ENCODE peak calls at places on chromosomes 7 and 10, in ten cellular contexts. A is sigmoid colon; H is RPMI8226; O is astrocyte of the spinal cord; S is T-helper 17 cell; Z is B cell; C is occipital lobe; Q is CD8-positive, alpha-beta memory T cell; X is OCI-LY7; P is GM06990. K is an unnamed sample.
A peak's percentile ranks its signal among the peaks of the same experiment; 100 is the strongest.

GRCh38 chr10:67521546-67521945 is 174.4 kb downstream of the CTNNA3 start:
- DNase-seq in Z (no peak), X (no peak), H (no peak), Q (no peak), A (no peak), S (no peak), C (no peak), P (no peak), O (no peak), K (no peak)

GRCh38 chr10:81026597-81026996 is 488.9 kb downstream of the SH2D4B start:
- DNase-seq in C (no peak), Z (no peak), P (no peak), H (no peak), O (peak; percentile 22), X (no peak), S (no peak), Q (no peak), A (no peak), K (no peak)

GRCh38 chr7:150751702-150752101 is 14.5 kb downstream of the GIMAP5 start:
- DNase-seq in Z (no peak), A (no peak), X (no peak), S (no peak), Q (no peak), H (no peak), C (no peak), P (no peak), O (no peak), K (no peak)

GRCh38 chr10:62732841-62733653 is 71.5 kb upstream of the ADO start:
- DNase-seq in H (no peak), P (peak; percentile 77), A (no peak), Q (peak; percentile 71), X (peak; percentile 21), C (no peak), S (peak; percentile 42), O (peak; percentile 61), Z (peak; percentile 75), K (no peak)

GRCh38 chr7:120441850-120442249 is 168.9 kb downstream of the KCND2 start:
- DNase-seq in X (no peak), P (peak; percentile 39), A (no peak), Z (no peak), Q (no peak), S (no peak), H (no peak), C (no peak), O (no peak), K (no peak)

GRCh38 chr7:22356010-22356854 is 722 bp downstream of the RAPGEF5 start:
- DNase-seq in A (no peak), O (no peak), H (peak; percentile 65), Z (no peak), C (no peak), S (no peak), X (peak; percentile 68), Q (no peak), P (peak; percentile 61), K (peak; percentile 19)

GRCh38 chr7:16114071-16114470 is 307.3 kb downstream of the CRPPA start:
- DNase-seq in S (no peak), C (no peak), Q (no peak), A (no peak), Z (no peak), O (no peak), P (no peak), X (peak; percentile 2), H (peak; percentile 59), K (no peak)

GRCh38 chr7:22093003-22093402 is 147.3 kb upstream of the CDCA7L start:
- DNase-seq in P (no peak), O (no peak), Q (no peak), H (no peak), Z (no peak), A (no peak), C (no peak), X (no peak), S (no peak), K (no peak)

GRCh38 chr7:84612976-84613375 is 418.4 kb upstream of the SEMA3A start:
- DNase-seq in O (no peak), X (no peak), Z (no peak), Q (no peak), A (no peak), P (no peak), H (no peak), C (no peak), S (no peak), K (no peak)

GRCh38 chr7:151694441-151694827 is 174.7 kb upstream of the RHEB start:
- DNase-seq in P (no peak), C (no peak), Z (no peak), S (no peak), H (no peak), Q (no peak), A (no peak), O (no peak), X (no peak), K (no peak)

GRCh38 chr7:103668538-103668937 is 222.5 kb upstream of the SLC26A5 start:
- DNase-seq in C (no peak), S (no peak), X (no peak), Z (no peak), H (no peak), O (no peak), Q (no peak), P (no peak), A (no peak), K (no peak)

GRCh38 chr7:117937726-117938483 is 64.7 kb upstream of the CTTNBP2 start:
- DNase-seq in Z (no peak), A (no peak), S (no peak), O (no peak), Q (no peak), H (no peak), P (no peak), X (no peak), C (no peak), K (no peak)

GRCh38 chr10:90378524-90379076 is 479.2 kb downstream of the HTR7 start:
- DNase-seq in C (no peak), P (no peak), A (no peak), Q (no peak), O (peak; percentile 47), H (no peak), Z (no peak), S (no peak), X (no peak), K (no peak)

GRCh38 chr7:11128500-11128899 is 154.8 kb downstream of the PHF14 start:
- DNase-seq in X (no peak), A (no peak), C (no peak), P (no peak), Q (no peak), Z (no peak), S (no peak), O (no peak), H (no peak), K (no peak)

GRCh38 chr10:49119746-49120145 is 4.4 kb upstream of the VSTM4 start:
- DNase-seq in Z (no peak), H (no peak), S (no peak), Q (no peak), O (peak; percentile 40), P (no peak), A (no peak), X (no peak), C (no peak), K (no peak)

GRCh38 chr10:5142199-5142598 is 42.8 kb downstream of the AKR1C8 start:
- DNase-seq in Z (no peak), C (no peak), Q (no peak), X (no peak), A (no peak), O (no peak), P (no peak), H (no peak), S (no peak), K (no peak)

GRCh38 chr7:28478661-28479060 is 66.3 kb downstream of the CREB5 start:
- DNase-seq in O (no peak), A (no peak), C (no peak), X (no peak), H (no peak), S (no peak), Q (no peak), P (peak; percentile 44), Z (no peak), K (no peak)

GRCh38 chr7:94307399-94308048 is 87.2 kb upstream of the COL1A2 start:
- DNase-seq in P (no peak), Q (no peak), Z (no peak), X (no peak), C (no peak), O (no peak), S (no peak), A (no peak), H (no peak), K (no peak)

GRCh38 chr10:78952686-78953085 is 116.1 kb upstream of the ZMIZ1 start:
- DNase-seq in X (no peak), A (no peak), P (no peak), S (no peak), O (peak; percentile 56), Z (no peak), C (no peak), Q (no peak), H (no peak), K (no peak)

GRCh38 chr7:17626215-17626614 is 314.1 kb downstream of the SNX13 start:
- DNase-seq in Q (no peak), P (no peak), H (no peak), Z (no peak), S (no peak), C (no peak), O (no peak), A (no peak), X (no peak), K (no peak)

GRCh38 chr10:22713853-22714523 is 390 bp downstream of the PIP4K2A start:
- DNase-seq in O (no peak), H (peak; percentile 65), Z (no peak), Q (peak; percentile 62), X (peak; percentile 55), A (peak; percentile 68), P (no peak), C (no peak), S (peak; percentile 22), K (peak; percentile 28)

K was measured in 8988T.